ENCODE peak calls at places on chromosomes 7 and 10, in eight cellular contexts. E, A, V, R, W, M, O and Q are unnamed samples.

GRCh38 chr7:2301510-2301860 is 12.8 kb downstream of the SNX8 start:
- DNase-seq in E (no peak), A (no peak), V (peak; percentile 25), R (no peak), W (peak; percentile 35), M (no peak), O (no peak), Q (no peak)

GRCh38 chr7:78493383-78493782 is 694.8 kb downstream of the PHTF2 start:
- DNase-seq in E (no peak), A (no peak), V (no peak), R (no peak), W (no peak), M (no peak), O (no peak), Q (no peak)

GRCh38 chr7:39085590-39086049 is 107.9 kb downstream of the POU6F2 start:
- DNase-seq in E (no peak), A (no peak), V (no peak), R (no peak), W (peak; percentile 10), M (no peak), O (no peak), Q (no peak)

GRCh38 chr10:11180228-11180627 is 162.6 kb downstream of the CELF2 start:
- DNase-seq in E (no peak), A (no peak), V (no peak), R (peak; percentile 52), W (no peak), M (peak; percentile 62), O (no peak), Q (peak; percentile 95)

GRCh38 chr7:139334399-139335150 is 6.6 kb upstream of the FMC1 start:
- DNase-seq in E (no peak), A (no peak), V (no peak), R (no peak), W (no peak), M (no peak), O (no peak), Q (no peak)

GRCh38 chr7:142556745-142557144 is 192.5 kb upstream of the PRSS1 start:
- DNase-seq in E (no peak), A (peak; percentile 71), V (peak; percentile 100), R (no peak), W (peak; percentile 86), M (no peak), O (peak; percentile 75), Q (peak; percentile 82)

GRCh38 chr7:13990984-13991790 is 1.7 kb upstream of the ETV1 start:
- DNase-seq in E (peak; percentile 98), A (peak; percentile 79), V (peak; percentile 97), R (peak; percentile 93), W (peak; percentile 99), M (peak; percentile 55), O (peak; percentile 99), Q (peak; percentile 6)

GRCh38 chr7:16587785-16588184 is 57.8 kb downstream of the ANKMY2 start:
- DNase-seq in E (no peak), A (no peak), V (no peak), R (no peak), W (no peak), M (no peak), O (no peak), Q (no peak)

GRCh38 chr7:82288769-82289535 is 154.6 kb downstream of the CACNA2D1 start:
- DNase-seq in E (no peak), A (no peak), V (no peak), R (no peak), W (no peak), M (no peak), O (no peak), Q (no peak)

GRCh38 chr7:55134786-55135185 is 116.0 kb downstream of the EGFR start:
- DNase-seq in E (no peak), A (no peak), V (no peak), R (no peak), W (no peak), M (no peak), O (no peak), Q (no peak)

GRCh38 chr10:4691776-4692175 is 134.2 kb upstream of the AKR1E2 start:
- DNase-seq in E (no peak), A (no peak), V (peak; percentile 48), R (no peak), W (peak; percentile 51), M (no peak), O (no peak), Q (no peak)

GRCh38 chr10:47115322-47115721 is 184.7 kb upstream of the GDF10 start:
- DNase-seq in E (no peak), A (no peak), V (no peak), R (no peak), W (no peak), M (no peak), O (no peak), Q (no peak)

GRCh38 chr10:101841826-101842225 is 1.8 kb downstream of the KCNIP2 start:
- DNase-seq in E (no peak), A (no peak), V (no peak), R (no peak), W (no peak), M (no peak), O (peak; percentile 56), Q (no peak)

GRCh38 chr7:152411389-152411788 is 24.4 kb downstream of the KMT2C start:
- DNase-seq in E (no peak), A (no peak), V (no peak), R (no peak), W (no peak), M (no peak), O (no peak), Q (no peak)
- H3K4me3 ChIP-seq in E (peak overlapping the region; percentile 12), A (no peak overlapping the region), V (no peak overlapping the region), R (no peak overlapping the region), W (no peak overlapping the region), M (no peak overlapping the region), O (peak overlapping the region; percentile 11), Q (no peak overlapping the region)

GRCh38 chr10:98030991-98031431 is 590 bp upstream of the CRTAC1 start:
- DNase-seq in E (no peak), A (no peak), V (no peak), R (no peak), W (peak; percentile 4), M (no peak), O (no peak), Q (no peak)
- H3K4me3 ChIP-seq in E (peak overlapping the region; percentile 61), A (no peak overlapping the region), V (no peak overlapping the region), R (no peak overlapping the region), W (no peak overlapping the region), M (no peak overlapping the region), O (peak overlapping the region; percentile 43), Q (no peak overlapping the region)

DNA sequence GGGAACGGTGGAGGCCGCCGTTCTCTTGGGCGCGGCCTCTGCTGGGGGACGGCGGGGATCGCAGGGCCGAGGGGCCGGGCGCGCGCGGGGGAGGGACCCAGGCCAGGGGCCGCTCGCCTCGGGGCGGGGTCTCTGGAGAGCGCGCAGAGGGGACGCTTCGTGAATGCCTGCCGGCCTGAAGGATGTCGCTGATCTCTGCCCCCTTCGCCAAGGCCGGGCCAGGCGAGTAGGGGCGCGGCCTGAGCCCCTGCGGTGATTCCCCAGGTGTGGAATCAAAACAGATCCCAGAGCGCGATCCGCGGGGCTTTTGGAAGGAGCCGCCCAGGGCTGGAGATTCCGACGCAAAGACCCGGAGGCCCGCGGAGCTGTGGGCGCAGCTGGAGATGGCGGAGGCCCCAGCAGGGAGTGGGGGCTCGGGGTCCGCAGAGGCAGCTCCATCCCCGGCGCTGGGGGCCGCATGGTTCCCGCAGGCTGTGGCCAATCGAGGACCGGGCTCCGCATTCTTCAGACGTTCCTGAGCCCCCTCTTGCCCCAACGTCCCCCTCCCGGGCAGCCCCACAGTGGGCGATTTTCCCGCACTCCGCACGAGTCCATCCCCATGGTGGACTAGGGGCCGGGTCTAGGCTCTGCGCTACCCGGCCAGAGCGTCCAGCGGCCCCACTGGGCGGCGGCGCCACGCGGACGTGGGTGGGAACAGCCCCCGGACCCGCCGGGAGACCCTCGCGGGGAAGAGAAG is 166.0 kb downstream of the ACTR3B start:
- DNase-seq in E (no peak), A (no peak), V (no peak), R (no peak), W (no peak), M (no peak), O (no peak), Q (no peak)
- H3K4me3 ChIP-seq in E (peak overlapping the region; percentile 24), A (no peak overlapping the region), V (no peak overlapping the region), R (no peak overlapping the region), W (no peak overlapping the region), M (no peak overlapping the region), O (no peak overlapping the region), Q (no peak overlapping the region)

DNA sequence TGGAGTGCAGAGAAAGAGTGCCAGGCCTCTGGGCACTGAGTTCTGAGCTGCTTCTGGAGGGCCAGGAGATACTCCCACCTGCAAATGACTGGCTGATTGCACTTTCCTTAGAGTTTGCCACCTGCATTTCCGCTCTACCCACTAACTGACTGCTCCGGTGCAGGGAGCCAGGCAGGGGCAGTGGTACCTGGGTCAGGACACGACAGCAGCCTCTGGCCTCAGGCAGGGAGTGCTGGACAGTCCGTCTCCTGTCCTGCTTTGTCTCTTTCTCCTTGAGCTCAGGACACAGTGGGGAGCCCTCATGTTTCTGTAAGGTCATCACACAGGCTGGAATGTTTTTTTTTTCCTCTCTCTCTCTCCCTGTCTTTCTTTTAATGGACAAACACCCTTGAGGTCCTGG is 252.0 kb downstream of the DPP6 start:
- DNase-seq in E (no peak), A (no peak), V (no peak), R (no peak), W (no peak), M (no peak), O (no peak), Q (no peak)
- H3K4me3 ChIP-seq in E (no peak overlapping the region), A (no peak overlapping the region), V (no peak overlapping the region), R (no peak overlapping the region), W (no peak overlapping the region), M (no peak overlapping the region), O (no peak overlapping the region), Q (no peak overlapping the region)

GRCh38 chr7:135673360-135673706 is 11.0 kb downstream of the STMP1 start:
- DNase-seq in E (no peak), A (no peak), V (peak; percentile 43), R (no peak), W (peak; percentile 43), M (no peak), O (no peak), Q (no peak)
- H3K4me3 ChIP-seq in E (no peak overlapping the region), A (no peak overlapping the region), V (no peak overlapping the region), R (no peak overlapping the region), W (no peak overlapping the region), M (no peak overlapping the region), O (no peak overlapping the region), Q (no peak overlapping the region)